ENCODE peak calls at places on chromosomes 3 and 15, in seven cellular contexts. P is A549, F is transverse colon, B is stomach, K is tibial nerve, Q is Peyer's patch, R is endothelial cell of umbilical vein. J is an unnamed sample.

GRCh38 chr3:152474585-152474984 is 205.9 kb downstream of the MBNL1 start:
- DNase-seq in K (no peak), B (no peak), R (peak; percentile 63), F (no peak), P (peak; percentile 16), Q (no peak), J (peak; percentile 21)

GRCh38 chr15:51865291-51865690 is 35.8 kb downstream of the TMOD3 start:
- DNase-seq in Q (no peak), B (no peak), F (no peak), P (no peak), K (no peak), R (no peak), J (no peak)

GRCh38 chr3:39241502-39241901 is 38.3 kb downstream of the CX3CR1 start:
- DNase-seq in R (no peak), K (no peak), B (no peak), Q (no peak), F (no peak), P (no peak), J (no peak)

GRCh38 chr15:38411902-38412301 is 42.0 kb upstream of the FAM98B start:
- DNase-seq in B (no peak), F (no peak), P (no peak), R (no peak), Q (no peak), K (no peak), J (no peak)

GRCh38 chr15:64705006-64705405 is 70.4 kb downstream of the RBPMS2 start:
- DNase-seq in F (no peak), Q (no peak), P (no peak), R (no peak), B (no peak), K (no peak), J (no peak)

GRCh38 chr3:185687479-185687878 is 101.4 kb downstream of the SENP2 start:
- DNase-seq in F (no peak), R (no peak), Q (no peak), P (no peak), B (no peak), K (no peak), J (no peak)

GRCh38 chr3:177832862-177833261 is 635.6 kb upstream of the TBL1XR1 start:
- DNase-seq in R (no peak), F (no peak), Q (no peak), K (no peak), B (no peak), P (no peak), J (no peak)

GRCh38 chr3:187551419-187551818 is 118.8 kb downstream of the SST start:
- DNase-seq in R (no peak), K (no peak), P (no peak), B (no peak), F (no peak), Q (no peak), J (no peak)

GRCh38 chr15:83516935-83517334 is 69.8 kb downstream of the SH3GL3 start:
- DNase-seq in P (no peak), R (no peak), F (no peak), B (no peak), Q (no peak), K (no peak), J (no peak)

GRCh38 chr15:65089206-65089824 is 12.8 kb downstream of the KBTBD13 start:
- DNase-seq in K (no peak), B (no peak), Q (no peak), F (no peak), P (no peak), R (no peak), J (peak; percentile 69)

GRCh38 chr15:23877502-23878412 is 190.7 kb upstream of the NDN start:
- DNase-seq in B (peak; percentile 52), Q (no peak), R (no peak), F (peak; percentile 59), K (no peak), P (peak; percentile 55), J (peak; percentile 42)

GRCh38 chr15:33158359-33158758 is 36.2 kb downstream of the FMN1 start:
- DNase-seq in F (no peak), Q (no peak), K (no peak), B (no peak), P (no peak), R (no peak), J (no peak)

GRCh38 chr3:98602078-98602678 is 8.8 kb upstream of the CPOX start:
- DNase-seq in Q (no peak), B (peak; percentile 41), F (no peak), R (peak; percentile 76), P (peak; percentile 56), K (no peak), J (no peak)

GRCh38 chr3:188719545-188719944 is 452.2 kb upstream of the TPRG1 start:
- DNase-seq in B (no peak), F (no peak), R (no peak), Q (no peak), P (no peak), K (no peak), J (no peak)

GRCh38 chr3:119751423-119751822 is 30.5 kb upstream of the NR1I2 start:
- DNase-seq in Q (no peak), K (no peak), R (peak; percentile 93), B (no peak), P (no peak), F (no peak), J (no peak)

GRCh38 chr15:36671017-36671416 is 91.6 kb downstream of the CDIN1 start:
- DNase-seq in P (no peak), Q (no peak), R (no peak), B (no peak), K (no peak), F (no peak), J (no peak)

GRCh38 chr3:52147804-52148203 is 6.4 kb downstream of the POC1A start:
- DNase-seq in P (no peak), B (no peak), Q (no peak), F (no peak), R (no peak), K (no peak), J (no peak)

GRCh38 chr3:193829781-193830180 is 236.8 kb downstream of the OPA1 start:
- DNase-seq in P (no peak), F (peak; percentile 37), B (peak; percentile 65), K (no peak), R (no peak), Q (no peak), J (no peak)

GRCh38 chr3:16103472-16103871 is 71.0 kb upstream of the GALNT15 start:
- DNase-seq in F (no peak), K (no peak), B (no peak), P (no peak), R (no peak), Q (no peak), J (no peak)

GRCh38 chr15:46408312-46408711 is 773.5 kb downstream of the SQOR start:
- DNase-seq in B (no peak), P (no peak), R (no peak), F (no peak), Q (no peak), K (no peak), J (no peak)

GRCh38 chr15:35362195-35362829 is 183.7 kb downstream of the DPH6 start:
- DNase-seq in F (no peak), K (no peak), Q (no peak), R (no peak), B (no peak), P (no peak), J (no peak)

GRCh38 chr3:111598552-111598951 is 3.4 kb upstream of the ZBED2 start:
- DNase-seq in P (no peak), R (no peak), F (no peak), B (no peak), K (no peak), Q (no peak), J (no peak)

GRCh38 chr3:150183619-150184425 is 213.1 kb upstream of the PFN2 start:
- DNase-seq in P (peak; percentile 60), K (peak; percentile 23), R (peak; percentile 80), B (peak; percentile 61), Q (peak; percentile 20), F (peak; percentile 53), J (peak; percentile 59)

GRCh38 chr3:196335469-196335868 is 2.7 kb downstream of the TM4SF19 start:
- DNase-seq in R (no peak), P (no peak), Q (no peak), K (no peak), F (no peak), B (no peak), J (no peak)
- H3K4me3 ChIP-seq in R (no peak overlapping the region), P (no peak overlapping the region), Q (no peak overlapping the region), K (no peak overlapping the region), F (no peak overlapping the region), B (no peak overlapping the region), J (no peak overlapping the region)

DNA sequence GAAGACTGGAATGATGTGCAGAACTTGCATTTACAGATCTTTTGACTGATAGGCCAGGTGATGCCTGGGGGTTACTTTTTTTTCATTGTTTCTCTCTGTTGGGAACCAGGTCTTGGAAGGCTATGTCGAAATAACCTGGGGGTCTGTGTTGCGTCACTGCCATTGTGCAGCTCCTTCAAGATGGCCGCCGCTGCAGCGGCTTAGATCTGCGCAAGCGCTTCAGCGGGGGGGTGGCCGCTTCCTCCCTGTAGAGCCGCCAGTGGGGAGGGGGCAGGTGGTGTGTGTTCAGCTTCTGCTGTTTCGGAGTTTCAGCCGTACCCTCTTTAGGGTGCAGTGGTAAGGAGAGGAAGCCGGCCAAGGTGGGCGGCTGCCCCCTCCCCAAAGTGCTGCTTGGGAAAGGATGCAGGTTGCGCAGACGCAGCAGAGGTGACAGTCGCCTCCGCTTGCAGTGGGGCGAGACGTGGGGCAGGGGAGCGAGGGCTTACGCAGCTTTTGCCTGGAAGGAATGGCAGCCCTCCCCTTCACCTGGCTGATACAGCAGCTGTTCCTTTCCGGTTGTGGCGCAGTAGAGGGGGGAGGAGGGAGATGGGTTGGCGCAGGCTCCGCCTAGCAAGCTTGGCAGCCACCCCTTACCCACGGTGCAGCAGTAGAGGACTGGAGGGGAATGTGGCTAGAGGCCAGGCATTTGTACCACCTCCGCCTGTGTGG is 1.5 kb downstream of the SNRPN start:
- DNase-seq in B (peak; percentile 74), P (peak; percentile 40), Q (peak; percentile 79), F (peak; percentile 78), R (peak; percentile 71), K (no peak), J (peak; percentile 58)
- TF ChIP-seq POLR2A in B (no peak), P (peak; percentile 18), Q (no peak), F (peak; percentile 49), R (no peak), K (no peak), J (peak; percentile 5)

DNA sequence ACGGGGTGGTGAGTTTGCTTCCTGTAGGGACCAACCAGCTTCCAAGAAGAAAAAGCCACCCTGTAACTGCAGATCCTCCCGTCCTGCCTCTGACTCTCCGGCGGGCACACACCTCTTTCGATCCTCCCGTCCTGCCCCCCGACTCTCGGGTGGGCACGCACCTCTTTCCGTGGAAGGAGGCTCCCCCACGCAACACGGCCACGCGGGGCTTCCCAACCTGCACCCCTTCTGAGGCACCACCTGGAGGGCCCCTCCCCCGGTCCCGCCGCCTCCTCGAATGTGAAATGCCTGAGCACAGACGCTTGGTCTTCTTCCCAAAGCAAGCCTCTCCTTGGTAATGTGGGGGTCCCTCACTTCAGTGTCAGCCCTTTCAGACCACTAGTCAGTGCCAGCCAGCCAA is 7.3 kb downstream of the ADAMTS17 start:
- DNase-seq in Q (no peak), R (no peak), K (no peak), P (no peak), B (no peak), F (no peak), J (no peak)
- H3K4me3 ChIP-seq in Q (no peak overlapping the region), R (no peak overlapping the region), K (no peak overlapping the region), P (no peak overlapping the region), B (no peak overlapping the region), F (no peak overlapping the region), J (no peak overlapping the region)

DNA sequence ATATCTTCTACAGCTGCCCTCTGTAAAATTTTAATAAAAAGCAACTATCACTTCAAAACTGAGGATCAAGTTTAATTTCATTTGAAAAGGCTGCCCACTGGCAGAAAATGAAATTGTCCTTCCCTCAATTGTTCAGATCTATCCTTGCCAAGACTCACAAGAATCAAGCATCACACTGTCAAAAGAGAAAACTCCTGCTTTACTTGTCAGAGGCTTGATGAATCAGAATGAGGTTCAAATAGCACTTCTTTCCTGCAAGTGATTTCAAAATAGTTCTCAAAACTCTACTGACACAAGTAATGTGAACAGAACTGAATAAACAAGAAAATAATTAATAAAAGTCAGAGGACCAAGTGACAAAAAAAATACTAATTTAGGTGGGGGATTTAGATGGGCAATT is 70.6 kb downstream of the GOLIM4 start:
- DNase-seq in B (no peak), Q (no peak), R (peak; percentile 14), P (no peak), F (no peak), K (no peak), J (no peak)
- TF ChIP-seq POLR2A in B (no peak), Q (no peak), R (no peak), P (no peak), F (no peak), K (no peak), J (no peak)